ENCODE peak calls at places on chromosome 1, in four cellular contexts. F is mesothelial cell of epicardium, S is GM12892, A is NCI-H460. J is an unnamed sample.

GRCh38 chr1:27967884-27968466 is 8.2 kb downstream of the XKR8 start:
- DNase-seq in F (no peak), S (no peak), A (no peak), J (no peak)

GRCh38 chr1:63322944-63323865 is 838 bp downstream of the FOXD3 start:
- DNase-seq in F (peak; percentile 55), S (no peak), A (no peak), J (no peak)

GRCh38 chr1:17393225-17393624 is 21.2 kb downstream of the PADI6 start:
- DNase-seq in F (no peak), S (no peak), A (no peak), J (no peak)

GRCh38 chr1:150931773-150932172 is 5.6 kb downstream of the SETDB1 start:
- DNase-seq in F (no peak), S (no peak), A (no peak), J (peak; percentile 6)

GRCh38 chr1:242605521-242605920 is 81.0 kb upstream of the PLD5 start:
- DNase-seq in F (no peak), S (no peak), A (no peak), J (no peak)

GRCh38 chr1:1806890-1807289 is 28.6 kb upstream of the NADK start:
- DNase-seq in F (no peak), S (no peak), A (no peak), J (no peak)

GRCh38 chr1:42000781-42001180 is 82.1 kb upstream of the HIVEP3 start:
- DNase-seq in F (no peak), S (no peak), A (no peak), J (no peak)

GRCh38 chr1:24934300-24935195 is 4.5 kb upstream of the RUNX3 start:
- DNase-seq in F (no peak), S (no peak), A (no peak), J (no peak)

GRCh38 chr1:47663286-47663685 is 225.4 kb downstream of the FOXD2 start:
- DNase-seq in F (peak; percentile 10), S (no peak), A (no peak), J (no peak)

GRCh38 chr1:23591460-23592208 is 32.3 kb upstream of the ID3 start:
- DNase-seq in F (no peak), S (no peak), A (no peak), J (peak; percentile 18)

GRCh38 chr1:117681093-117681950 is 75.5 kb downstream of the TENT5C start:
- DNase-seq in F (no peak), S (no peak), A (no peak), J (no peak)

GRCh38 chr1:5507340-5507739 is 484.9 kb downstream of the NPHP4 start:
- DNase-seq in F (no peak), S (no peak), A (no peak), J (no peak)

GRCh38 chr1:90707363-90707710 is 9.8 kb downstream of the BARHL2 start:
- DNase-seq in F (peak; percentile 88), S (no peak), A (peak; percentile 42), J (peak; percentile 40)

GRCh38 chr1:103275725-103276124 is 167.4 kb upstream of the COL11A1 start:
- DNase-seq in F (no peak), S (no peak), A (no peak), J (no peak)

GRCh38 chr1:54471588-54471987 is 65.4 kb upstream of the SSBP3 start:
- DNase-seq in F (no peak), S (no peak), A (no peak), J (no peak)

GRCh38 chr1:7290971-7291970 is 479.8 kb upstream of the VAMP3 start:
- DNase-seq in F (peak; percentile 10), S (no peak), A (no peak), J (no peak)

J was measured in dermis microvascular lymphatic vessel endothelial cell.